ENCODE peak calls at places on chromosomes 3 and 15, in five cellular contexts. S is fibroblast of lung, I is kidney epithelial cell, L is AG10803, E is lower lobe of right lung. Z is an unnamed sample.

GRCh38 chr3:50648297-50648696 is 26.4 kb upstream of the DOCK3 start:
- DNase-seq in S (no peak), I (no peak), L (no peak), E (no peak), Z (no peak)

GRCh38 chr15:84653584-84653909 is 536 bp downstream of the WDR73 start:
- DNase-seq in S (no peak), I (no peak), L (no peak), E (no peak), Z (no peak)

GRCh38 chr3:122533931-122534334 is 19.2 kb upstream of the KPNA1 start:
- DNase-seq in S (peak), I (peak), L (peak), E (no peak), Z (peak)

GRCh38 chr3:188947983-188948657 is 223.7 kb upstream of the TPRG1 start:
- DNase-seq in S (peak), I (peak), L (peak), E (peak), Z (peak)

GRCh38 chr3:38725726-38726410 is 76.4 kb upstream of the SCN5A start:
- DNase-seq in S (peak), I (no peak), L (peak), E (no peak), Z (peak)

GRCh38 chr15:66707310-66708160 is 5.5 kb downstream of the SMAD6 start:
- DNase-seq in S (peak), I (no peak), L (peak), E (no peak), Z (peak)

GRCh38 chr15:44527241-44527640 is 9.7 kb upstream of the EIF3J start:
- DNase-seq in S (no peak), I (no peak), L (no peak), E (no peak), Z (no peak)

GRCh38 chr3:13595485-13595884 is 46.6 kb downstream of the FBLN2 start:
- DNase-seq in S (no peak), I (no peak), L (no peak), E (no peak), Z (no peak)

GRCh38 chr3:46065294-46065705 is 38.0 kb upstream of the XCR1 start:
- DNase-seq in S (no peak), I (peak), L (no peak), E (no peak), Z (no peak)

GRCh38 chr3:463793-464192 is 267.2 kb downstream of the CHL1 start:
- DNase-seq in S (no peak), I (no peak), L (no peak), E (no peak), Z (no peak)

GRCh38 chr15:70636540-70637165 is 126.7 kb downstream of the UACA start:
- DNase-seq in S (peak), I (no peak), L (peak), E (no peak), Z (peak)
- TF ChIP-seq CTCF in S (peak), I (peak), L (peak), E (no peak), Z (peak)

GRCh38 chr3:114383875-114384557 is 90.2 kb downstream of the TIGIT start:
- DNase-seq in S (peak), I (no peak), L (peak), E (peak), Z (peak)
- H3K4me3 ChIP-seq in S (peak), I (no peak), L (peak), E (peak), Z (peak)

DNA sequence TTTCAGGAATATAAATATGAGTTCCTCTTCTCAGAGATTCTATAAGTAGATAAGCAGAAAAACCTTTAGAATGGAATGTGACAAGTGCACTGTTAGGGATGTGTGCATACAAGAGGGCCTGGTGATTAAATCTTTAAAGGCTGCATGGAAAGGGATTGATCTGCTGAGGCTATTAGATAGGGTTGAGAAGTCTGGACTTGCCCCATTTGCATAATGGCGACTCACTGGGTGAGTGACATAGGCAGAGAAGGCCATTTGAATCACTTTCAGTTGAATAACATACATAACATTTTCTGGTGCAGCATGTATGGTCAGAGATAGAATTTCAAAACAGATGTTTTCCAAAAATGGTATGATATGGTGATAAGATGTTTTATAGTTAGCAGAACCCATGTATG is 156.9 kb downstream of the ZNF621 start:
- DNase-seq in S (no peak), I (no peak), L (no peak), E (no peak), Z (no peak)
- TF ChIP-seq CTCF in S (no peak), I (no peak), L (no peak), E (no peak), Z (no peak)

GRCh38 chr3:186129206-186129605 is 20.3 kb upstream of the ETV5 start:
- DNase-seq in S (no peak), I (no peak), L (no peak), E (no peak), Z (no peak)

GRCh38 chr3:186128158-186128557 is 19.3 kb upstream of the ETV5 start:
- DNase-seq in S (no peak), I (no peak), L (no peak), E (no peak), Z (no peak)

GRCh38 chr3:186125118-186125517 is 16.2 kb upstream of the ETV5 start:
- DNase-seq in S (no peak), I (no peak), L (no peak), E (no peak), Z (no peak)

GRCh38 chr3:186124618-186125017 is 15.7 kb upstream of the ETV5 start:
- DNase-seq in S (no peak), I (no peak), L (no peak), E (no peak), Z (no peak)

GRCh38 chr3:186127463-186127862 is 18.6 kb upstream of the ETV5 start:
- DNase-seq in S (no peak), I (no peak), L (no peak), E (no peak), Z (no peak)
- H3K4me3 ChIP-seq in S (no peak), I (no peak), L (no peak), E (no peak), Z (no peak)

DNA sequence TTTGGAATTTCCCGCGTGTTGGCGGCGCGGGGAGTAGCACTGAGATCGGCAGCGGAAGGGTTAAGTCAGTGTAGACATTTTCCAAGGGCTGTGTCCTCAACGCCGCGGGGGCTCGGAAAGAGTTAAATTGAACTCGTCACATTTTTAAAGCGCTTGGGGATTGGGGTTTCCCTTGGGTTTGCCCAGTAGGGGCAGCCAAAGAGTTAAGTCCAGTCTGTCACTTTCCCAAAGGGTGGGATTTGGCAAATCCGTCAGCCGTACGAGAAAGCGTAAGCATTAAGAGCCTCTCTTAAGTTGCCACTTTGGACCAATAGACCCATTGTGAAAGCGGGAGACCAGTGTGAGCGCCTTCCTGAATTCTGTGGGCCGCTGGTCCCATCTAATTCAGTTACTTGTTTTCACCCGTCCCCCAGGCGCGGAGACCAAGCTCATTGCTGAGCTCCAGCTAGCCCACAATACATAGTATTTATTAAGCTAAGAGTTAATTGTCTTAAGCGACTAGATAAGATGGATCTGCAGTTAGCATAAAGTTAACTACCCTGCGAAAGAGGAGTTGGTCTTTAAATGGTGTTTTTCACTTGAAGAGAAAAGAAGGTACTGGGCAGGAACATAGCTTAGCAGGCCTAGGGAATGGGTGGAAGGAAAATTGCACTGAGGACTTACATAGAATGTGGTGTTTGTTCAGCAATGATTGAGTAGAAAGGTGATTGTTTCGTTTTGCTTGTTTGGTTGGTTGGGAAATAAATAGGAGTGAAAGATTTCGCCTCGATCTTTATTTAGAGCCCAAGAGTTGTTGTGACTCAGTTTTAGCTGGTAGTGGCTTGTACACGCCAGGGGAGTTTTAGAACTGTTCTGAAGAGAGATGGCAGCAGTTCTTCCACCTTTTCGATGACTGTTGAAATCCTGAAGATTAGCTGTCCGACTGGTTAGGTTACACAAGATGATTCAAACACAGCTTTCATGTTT is 932 bp downstream of the ARL8B start:
- DNase-seq in S (peak), I (peak), L (peak), E (peak), Z (peak)
- TF ChIP-seq CTCF in S (no peak), I (no peak), L (peak), E (no peak), Z (no peak)